ENCODE peak calls at places on chromosomes 5 and 9, in four cellular contexts. W is ascending aorta, F is iPS DF 6.9, I is fibroblast of villous mesenchyme. K is an unnamed sample.

GRCh38 chr5:177595026-177595585 is 3.1 kb downstream of the TMED9 start:
- DNase-seq in W (peak), F (no peak), I (no peak), K (no peak)

GRCh38 chr5:60810036-60810435 is 34.0 kb downstream of the ELOVL7 start:
- DNase-seq in W (no peak), F (no peak), I (no peak), K (no peak)

GRCh38 chr5:179195561-179196419 is 135.6 kb downstream of the ZNF354C start:
- DNase-seq in W (no peak), F (no peak), I (no peak), K (no peak)

GRCh38 chr9:114551750-114552685 is 35.6 kb upstream of the ATP6V1G1 start:
- DNase-seq in W (peak), F (no peak), I (peak), K (no peak)

GRCh38 chr5:124651663-124652513 is 94.6 kb downstream of the ZNF608 start:
- DNase-seq in W (peak), F (no peak), I (peak), K (peak)

GRCh38 chr5:132506094-132506692 is 15.6 kb upstream of the IRF1 start:
- DNase-seq in W (peak), F (no peak), I (peak), K (peak)

GRCh38 chr5:59529286-59529685 is 364.2 kb downstream of the PDE4D start:
- DNase-seq in W (no peak), F (no peak), I (no peak), K (no peak)

GRCh38 chr5:148491793-148492184 is 108.0 kb downstream of the FBXO38 start:
- DNase-seq in W (no peak), F (no peak), I (no peak), K (no peak)

GRCh38 chr5:160467555-160468418 is 46.1 kb downstream of the PTTG1 start:
- DNase-seq in W (peak), F (no peak), I (peak), K (no peak)

GRCh38 chr5:133367413-133367812 is 244.9 kb downstream of the FSTL4 start:
- DNase-seq in W (peak), F (no peak), I (no peak), K (no peak)

GRCh38 chr5:76479973-76480667 is 77.0 kb downstream of the IQGAP2 start:
- DNase-seq in W (no peak), F (no peak), I (no peak), K (no peak)

GRCh38 chr9:133003671-133004090 is 25.2 kb downstream of the GFI1B start:
- DNase-seq in W (no peak), F (no peak), I (no peak), K (peak)

GRCh38 chr5:122516432-122516743 is 204.4 kb downstream of the SNCAIP start:
- DNase-seq in W (no peak), F (no peak), I (no peak), K (no peak)

GRCh38 chr5:122517091-122517490 is 205.1 kb downstream of the SNCAIP start:
- DNase-seq in W (no peak), F (no peak), I (no peak), K (no peak)

DNA sequence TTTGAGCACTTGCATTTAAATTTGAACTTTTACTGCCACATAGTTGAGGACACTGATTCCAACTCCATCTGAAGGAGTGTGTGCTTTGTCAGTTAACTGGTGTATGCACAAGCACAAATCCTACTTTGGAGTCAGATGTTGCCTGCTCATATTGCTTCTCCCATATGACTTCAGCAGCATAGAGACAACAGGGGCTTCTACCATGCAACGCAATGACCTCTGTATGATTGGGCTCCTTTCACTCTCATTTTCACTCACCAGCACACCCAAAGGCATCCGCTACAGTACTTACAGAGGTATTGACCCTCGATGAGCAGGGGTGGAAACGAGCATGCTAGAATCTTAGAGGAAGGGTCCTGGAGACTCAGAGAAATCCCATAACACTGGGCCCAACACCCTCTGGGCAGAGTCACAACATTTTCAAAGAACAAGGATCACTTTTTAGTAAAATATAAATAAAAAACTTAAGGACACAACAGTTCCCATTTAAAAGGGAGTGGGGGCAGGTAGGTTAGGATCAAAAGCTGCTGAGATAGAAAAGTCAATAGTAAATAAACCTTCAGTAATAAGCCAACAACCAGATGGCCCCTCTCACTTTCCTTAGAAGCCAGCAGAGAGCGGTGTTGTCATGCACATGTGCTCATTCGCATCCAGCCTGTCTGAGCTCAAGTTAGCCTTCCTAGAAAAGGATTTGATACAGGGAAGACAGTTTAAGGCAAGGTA is 203.8 kb downstream of the SNCAIP start:
- DNase-seq in W (peak), F (peak), I (peak), K (peak)
- H3K4me3 ChIP-seq in W (no peak), F (no peak), I (no peak), K (no peak)

DNA sequence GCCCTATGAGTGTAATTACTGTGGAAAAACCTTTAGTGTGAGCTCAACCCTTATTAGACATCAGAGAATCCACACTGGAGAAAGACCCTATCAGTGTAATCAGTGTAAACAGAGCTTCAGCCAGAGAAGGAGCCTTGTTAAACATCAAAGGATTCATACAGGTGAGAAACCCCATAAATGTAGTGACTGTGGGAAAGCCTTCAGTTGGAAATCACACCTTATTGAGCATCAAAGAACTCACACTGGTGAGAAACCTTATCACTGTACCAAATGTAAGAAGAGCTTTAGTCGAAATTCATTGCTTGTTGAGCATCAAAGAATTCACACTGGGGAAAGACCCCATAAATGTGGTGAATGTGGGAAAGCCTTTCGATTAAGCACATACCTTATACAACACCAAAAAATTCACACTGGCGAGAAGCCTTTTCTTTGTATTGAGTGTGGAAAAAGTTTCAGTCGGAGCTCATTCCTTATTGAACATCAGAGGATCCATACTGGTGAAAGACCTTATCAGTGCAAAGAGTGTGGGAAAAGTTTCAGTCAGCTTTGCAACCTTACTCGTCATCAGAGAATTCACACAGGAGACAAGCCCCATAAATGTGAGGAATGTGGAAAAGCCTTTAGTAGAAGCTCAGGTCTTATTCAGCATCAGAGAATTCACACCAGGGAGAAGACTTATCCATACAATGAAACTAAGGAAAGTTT is 9.9 kb downstream of the ZNF189 start:
- DNase-seq in W (no peak), F (no peak), I (no peak), K (no peak)
- H3K4me3 ChIP-seq in W (no peak), F (no peak), I (no peak), K (no peak)

GRCh38 chr9:121298689-121299112 is 30.7 kb downstream of the GSN start:
- DNase-seq in W (peak), F (no peak), I (no peak), K (no peak)
- H3K4me3 ChIP-seq in W (peak), F (no peak), I (no peak), K (no peak)

DNA sequence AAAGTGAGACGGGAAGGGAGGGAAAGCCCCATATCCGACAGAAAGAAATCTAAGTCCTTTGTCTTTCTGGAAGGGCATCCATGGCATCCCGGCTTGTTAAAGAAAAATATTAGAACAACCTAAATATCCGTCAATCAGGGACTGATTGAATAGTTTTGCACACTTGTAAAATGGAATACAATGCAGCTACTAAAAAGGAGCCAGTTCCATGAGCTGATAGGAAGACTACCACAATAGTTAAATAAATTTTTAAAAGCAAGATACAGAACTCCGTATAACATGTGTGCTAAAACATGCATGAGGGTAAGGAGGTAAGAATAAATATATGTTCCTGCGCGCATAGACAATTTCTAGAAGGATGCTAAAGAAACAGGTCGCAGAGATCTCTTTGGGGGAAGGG is 12.8 kb upstream of the GNPDA1 start:
- DNase-seq in W (no peak), F (no peak), I (no peak), K (no peak)
- H3K4me3 ChIP-seq in W (peak), F (no peak), I (no peak), K (no peak)

GRCh38 chr5:42490836-42491235 is 67.6 kb downstream of the GHR start:
- DNase-seq in W (no peak), F (no peak), I (no peak), K (no peak)
- H3K4me3 ChIP-seq in W (no peak), F (no peak), I (no peak), K (no peak)

DNA sequence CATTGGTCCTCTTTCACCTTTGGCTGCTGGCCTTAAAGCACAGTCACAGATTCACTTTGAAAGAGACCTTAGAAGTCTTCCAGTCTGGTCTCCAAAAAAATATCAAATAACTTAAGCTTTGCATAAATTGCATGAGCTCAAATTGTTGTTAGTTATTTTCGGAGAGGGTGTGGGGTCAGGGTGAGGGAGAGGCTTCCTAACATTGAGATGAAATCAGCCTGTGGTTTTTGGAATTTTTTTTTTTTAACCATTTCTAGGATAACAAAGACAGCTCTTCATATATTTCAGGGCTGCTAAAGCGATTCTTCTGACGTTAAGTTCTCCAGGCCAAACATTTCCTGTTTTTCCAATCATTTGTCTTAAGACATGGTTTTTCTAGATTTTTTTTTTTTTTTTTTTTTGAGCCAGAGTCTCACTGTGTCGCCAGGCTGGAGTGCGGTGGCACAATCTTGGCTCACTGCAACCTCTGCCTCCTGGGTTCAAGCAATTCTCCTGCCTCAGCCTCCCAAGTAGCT is 4.5 kb downstream of the OCLN start:
- DNase-seq in W (no peak), F (no peak), I (no peak), K (no peak)
- H3K4me3 ChIP-seq in W (no peak), F (no peak), I (no peak), K (no peak)

GRCh38 chr5:130724658-130725057 is 440.4 kb downstream of the HINT1 start:
- DNase-seq in W (no peak), F (no peak), I (no peak), K (no peak)
- H3K4me3 ChIP-seq in W (no peak), F (no peak), I (no peak), K (no peak)

GRCh38 chr9:7240569-7241311 is 483.0 kb downstream of the KDM4C start:
- DNase-seq in W (no peak), F (no peak), I (no peak), K (peak)

GRCh38 chr9:7237473-7238243 is 479.9 kb downstream of the KDM4C start:
- DNase-seq in W (no peak), F (no peak), I (peak), K (no peak)

GRCh38 chr9:7236186-7236585 is 478.4 kb downstream of the KDM4C start:
- DNase-seq in W (no peak), F (no peak), I (no peak), K (no peak)

GRCh38 chr9:7239708-7240107 is 481.9 kb downstream of the KDM4C start:
- DNase-seq in W (no peak), F (no peak), I (no peak), K (no peak)

DNA sequence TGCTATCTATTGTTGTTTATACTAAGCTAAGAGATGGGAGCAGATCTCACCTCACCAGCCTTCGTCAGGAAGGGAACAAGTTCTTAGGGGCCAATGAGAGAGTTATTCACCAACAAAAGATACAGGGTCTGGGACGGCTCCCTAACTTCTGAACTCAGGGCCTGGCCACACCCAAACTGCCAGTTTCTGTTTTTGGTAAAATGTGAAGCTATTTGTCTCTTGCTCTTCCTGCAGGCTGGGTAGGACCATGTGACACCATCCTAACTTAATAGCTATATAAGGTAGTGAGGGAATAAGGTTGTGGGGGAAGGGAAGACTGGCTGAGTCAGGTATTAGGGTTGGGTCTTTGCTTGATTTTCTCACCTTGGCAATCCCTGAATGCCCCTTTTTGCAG is 480.5 kb downstream of the KDM4C start:
- DNase-seq in W (no peak), F (no peak), I (no peak), K (no peak)
- H3K4me3 ChIP-seq in W (no peak), F (no peak), I (no peak), K (no peak)

GRCh38 chr9:112002847-112003457 is 106.3 kb downstream of the UGCG start:
- DNase-seq in W (no peak), F (no peak), I (peak), K (no peak)
- H3K4me3 ChIP-seq in W (no peak), F (no peak), I (no peak), K (no peak)